ENCODE peak calls at places on chromosomes 13 and 19, in five cellular contexts. H is foreskin fibroblast, B is right lobe of liver, G is PC-3, N is LNCaP clone FGC. K is an unnamed sample.

GRCh38 chr19:29260477-29261317 is 47.7 kb upstream of the UQCRFS1 start:
- DNase-seq in H (no peak), B (no peak), G (no peak), N (no peak), K (peak; percentile 60)

GRCh38 chr19:7922841-7923205 is 2.7 kb downstream of the SNAPC2 start:
- DNase-seq in H (no peak), B (no peak), G (no peak), N (no peak), K (no peak)

GRCh38 chr19:15902254-15902653 is 4.4 kb upstream of the CYP4F2 start:
- DNase-seq in H (no peak), B (peak; percentile 27), G (no peak), N (peak; percentile 32), K (no peak)

GRCh38 chr19:49555600-49556411 is 24.6 kb downstream of the NOSIP start:
- DNase-seq in H (no peak), B (peak; percentile 52), G (peak; percentile 35), N (no peak), K (peak; percentile 87)

GRCh38 chr19:47086280-47086679 is 27.3 kb downstream of the ZC3H4 start:
- DNase-seq in H (no peak), B (no peak), G (no peak), N (no peak), K (no peak)

GRCh38 chr19:42255766-42256750 is 1.1 kb upstream of the ERF start:
- DNase-seq in H (no peak), B (peak; percentile 70), G (peak; percentile 32), N (no peak), K (peak; percentile 48)

GRCh38 chr13:73056054-73056962 is 2.5 kb upstream of the KLF5 start:
- DNase-seq in H (peak; percentile 28), B (no peak), G (peak; percentile 89), N (no peak), K (no peak)

GRCh38 chr13:29935309-29935981 is 85.0 kb upstream of the UBL3 start:
- DNase-seq in H (no peak), B (no peak), G (no peak), N (no peak), K (no peak)

GRCh38 chr19:34363930-34364329 is 1.1 kb upstream of the GPI start:
- DNase-seq in H (no peak), B (no peak), G (no peak), N (no peak), K (no peak)

GRCh38 chr13:47039106-47039505 is 142.3 kb upstream of the HTR2A start:
- DNase-seq in H (peak; percentile 72), B (no peak), G (peak; percentile 81), N (no peak), K (no peak)

GRCh38 chr13:91740811-91741210 is 342.4 kb downstream of the GPC5 start:
- DNase-seq in H (no peak), B (no peak), G (no peak), N (no peak), K (no peak)

GRCh38 chr13:26498524-26499208 is 58.8 kb upstream of the WASF3 start:
- DNase-seq in H (no peak), B (no peak), G (no peak), N (no peak), K (no peak)

GRCh38 chr13:19817510-19818158 is 34.9 kb upstream of the PSPC1 start:
- DNase-seq in H (no peak), B (no peak), G (no peak), N (no peak), K (no peak)

GRCh38 chr19:45558399-45558878 is 26.2 kb downstream of the OPA3 start:
- DNase-seq in H (no peak), B (no peak), G (peak; percentile 67), N (no peak), K (peak; percentile 60)

GRCh38 chr19:30419581-30420180 is 47.5 kb downstream of the ZNF536 start:
- DNase-seq in H (peak; percentile 42), B (no peak), G (no peak), N (no peak), K (no peak)

GRCh38 chr13:40996433-40997095 is 22.6 kb downstream of the ELF1 start:
- DNase-seq in H (no peak), B (no peak), G (no peak), N (no peak), K (no peak)

GRCh38 chr13:105139380-105140285 is 1395.8 kb downstream of the EFNB2 start:
- DNase-seq in H (no peak), B (peak; percentile 18), G (no peak), N (no peak), K (no peak)

GRCh38 chr13:110540871-110541525 is 20.5 kb downstream of the RAB20 start:
- DNase-seq in H (no peak), B (no peak), G (no peak), N (no peak), K (peak; percentile 38)

GRCh38 chr19:42683917-42684513 is 56.3 kb downstream of the PSG3 start:
- DNase-seq in H (peak; percentile 8), B (no peak), G (peak; percentile 53), N (no peak), K (peak; percentile 21)

GRCh38 chr19:42601811-42602443 is 7.2 kb upstream of the CEACAM8 start:
- DNase-seq in H (peak; percentile 16), B (no peak), G (peak; percentile 44), N (no peak), K (peak; percentile 56)

GRCh38 chr19:19594371-19594770 is 24.1 kb downstream of the PBX4 start:
- DNase-seq in H (no peak), B (no peak), G (no peak), N (no peak), K (no peak)

GRCh38 chr19:19595171-19595701 is 23.3 kb downstream of the PBX4 start:
- DNase-seq in H (peak; percentile 76), B (no peak), G (peak; percentile 89), N (peak; percentile 76), K (no peak)

GRCh38 chr19:19588546-19588945 is 29.9 kb downstream of the PBX4 start:
- DNase-seq in H (peak; percentile 51), B (no peak), G (peak; percentile 50), N (no peak), K (no peak)

GRCh38 chr19:19591133-19591825 is 27.2 kb downstream of the PBX4 start:
- DNase-seq in H (peak; percentile 98), B (no peak), G (peak; percentile 95), N (peak; percentile 46), K (no peak)

GRCh38 chr19:19592690-19593089 is 25.8 kb downstream of the PBX4 start:
- DNase-seq in H (no peak), B (no peak), G (no peak), N (no peak), K (no peak)
- TF ChIP-seq CTCF in H (no peak), B (no peak), G (no peak), N (no peak), K (no peak)

GRCh38 chr13:98592353-98592740 is 15.4 kb upstream of the STK24 start:
- DNase-seq in H (no peak), B (no peak), G (no peak), N (no peak), K (no peak)

GRCh38 chr13:98599502-98600328 is 22.8 kb upstream of the STK24 start:
- DNase-seq in H (no peak), B (no peak), G (no peak), N (no peak), K (no peak)

GRCh38 chr13:98595134-98595533 is 18.2 kb upstream of the STK24 start:
- DNase-seq in H (no peak), B (no peak), G (no peak), N (no peak), K (no peak)

GRCh38 chr13:98598043-98598442 is 21.1 kb upstream of the STK24 start:
- DNase-seq in H (no peak), B (no peak), G (no peak), N (no peak), K (no peak)
- TF ChIP-seq CTCF in H (peak; percentile 23), B (no peak), G (no peak), N (no peak), K (no peak)

GRCh38 chr19:12938536-12939291 is at the start of gene CALR:
- DNase-seq in H (no peak), B (no peak), G (peak; percentile 22), N (no peak), K (no peak)
- TF ChIP-seq CTCF in H (peak; percentile 11), B (no peak), G (no peak), N (no peak), K (no peak)

GRCh38 chr19:40780582-40780981 is 2.5 kb downstream of the RAB4B start:
- DNase-seq in H (no peak), B (no peak), G (no peak), N (no peak), K (no peak)
- TF ChIP-seq CTCF in H (no peak), B (no peak), G (no peak), N (no peak), K (no peak)

GRCh38 chr13:55155046-55155445 is 1985.7 kb upstream of the PRR20A start:
- DNase-seq in H (no peak), B (no peak), G (no peak), N (no peak), K (no peak)
- TF ChIP-seq CTCF in H (no peak), B (no peak), G (no peak), N (no peak), K (no peak)

GRCh38 chr13:59086147-59086546 is 1077.6 kb downstream of the DIAPH3 start:
- DNase-seq in H (peak; percentile 45), B (no peak), G (peak; percentile 62), N (no peak), K (no peak)
- TF ChIP-seq CTCF in H (no peak), B (no peak), G (no peak), N (no peak), K (no peak)

GRCh38 chr13:100604909-100605308 is 16.3 kb upstream of the GGACT start:
- DNase-seq in H (no peak), B (no peak), G (no peak), N (no peak), K (no peak)
- TF ChIP-seq CTCF in H (no peak), B (no peak), G (no peak), N (no peak), K (no peak)

GRCh38 chr13:113183450-113184129 is 24.9 kb downstream of the PCID2 start:
- DNase-seq in H (no peak), B (no peak), G (no peak), N (no peak), K (no peak)

GRCh38 chr13:113187905-113188595 is 20.4 kb downstream of the PCID2 start:
- DNase-seq in H (no peak), B (no peak), G (no peak), N (no peak), K (no peak)

GRCh38 chr13:113184568-113185440 is 23.7 kb downstream of the PCID2 start:
- DNase-seq in H (no peak), B (no peak), G (no peak), N (no peak), K (no peak)

GRCh38 chr13:113187263-113187669 is 21.2 kb downstream of the PCID2 start:
- DNase-seq in H (peak; percentile 99), B (peak; percentile 62), G (peak; percentile 98), N (no peak), K (no peak)

GRCh38 chr13:113186061-113186900 is 22.2 kb downstream of the PCID2 start:
- DNase-seq in H (peak; percentile 32), B (no peak), G (no peak), N (no peak), K (no peak)
- TF ChIP-seq CTCF in H (no peak), B (no peak), G (no peak), N (no peak), K (no peak)

K was measured in nephron progenitor cell.